ENCODE peak calls at places on chromosomes 7 and 10, in nine cellular contexts. P is CD4-positive, alpha-beta T cell; M is HEK293T; S is mesothelial cell of epicardium; F is amniotic stem cell; Y is CMK; B is neural crest cell; D is fibroblast of the conjunctiva; E is smooth muscle cell of the brain vasculature. R is an unnamed sample.

GRCh38 chr7:923108-924041 is 31.1 kb downstream of the ADAP1 start:
- DNase-seq in P (peak), M (no peak), S (peak), F (no peak), Y (peak), B (peak), D (no peak), E (no peak), R (peak)

GRCh38 chr10:121063744-121064143 is 212.6 kb downstream of the WDR11 start:
- DNase-seq in P (no peak), M (no peak), S (no peak), F (no peak), Y (no peak), B (no peak), D (no peak), E (no peak), R (no peak)

GRCh38 chr7:143222782-143223181 is 945 bp downstream of the TAS2R40 start:
- DNase-seq in P (no peak), M (no peak), S (no peak), F (no peak), Y (no peak), B (no peak), D (no peak), E (no peak), R (no peak)

GRCh38 chr10:76430330-76430729 is 998.9 kb downstream of the LRMDA start:
- DNase-seq in P (no peak), M (peak), S (no peak), F (no peak), Y (no peak), B (no peak), D (no peak), E (no peak), R (no peak)

GRCh38 chr10:124693396-124693795 is 50.8 kb downstream of the FAM53B start:
- DNase-seq in P (no peak), M (peak), S (no peak), F (no peak), Y (no peak), B (no peak), D (no peak), E (no peak), R (no peak)

GRCh38 chr10:75475470-75476182 is 44.2 kb downstream of the LRMDA start:
- DNase-seq in P (no peak), M (no peak), S (no peak), F (no peak), Y (no peak), B (no peak), D (no peak), E (no peak), R (no peak)

GRCh38 chr7:152762056-152762455 is 2.5 kb downstream of the ACTR3B start:
- DNase-seq in P (no peak), M (no peak), S (no peak), F (no peak), Y (no peak), B (no peak), D (no peak), E (no peak), R (no peak)

GRCh38 chr7:67056683-67057082 is 60.0 kb downstream of the TYW1 start:
- DNase-seq in P (no peak), M (no peak), S (no peak), F (no peak), Y (no peak), B (no peak), D (no peak), E (no peak), R (no peak)

GRCh38 chr7:135956393-135956792 is 20.8 kb downstream of the MTPN start:
- DNase-seq in P (no peak), M (no peak), S (no peak), F (no peak), Y (no peak), B (no peak), D (no peak), E (no peak), R (no peak)

GRCh38 chr10:88989824-88990527 is 622 bp upstream of the FAS start:
- DNase-seq in P (no peak), M (no peak), S (peak), F (peak), Y (no peak), B (no peak), D (peak), E (no peak), R (no peak)

GRCh38 chr7:12754179-12754578 is 66.7 kb downstream of the ARL4A start:
- DNase-seq in P (no peak), M (no peak), S (no peak), F (no peak), Y (no peak), B (no peak), D (no peak), E (no peak), R (no peak)

GRCh38 chr10:1180836-1181235 is 124.7 kb downstream of the WDR37 start:
- DNase-seq in P (no peak), M (no peak), S (no peak), F (no peak), Y (no peak), B (no peak), D (no peak), E (no peak), R (no peak)

GRCh38 chr10:129955591-129956284 is 8.3 kb downstream of the EBF3 start:
- DNase-seq in P (no peak), M (no peak), S (no peak), F (no peak), Y (no peak), B (no peak), D (no peak), E (no peak), R (no peak)

GRCh38 chr10:792792-793100 is 103.3 kb upstream of the DIP2C start:
- DNase-seq in P (no peak), M (no peak), S (no peak), F (no peak), Y (no peak), B (no peak), D (no peak), E (no peak), R (no peak)

GRCh38 chr10:94992811-94993210 is 54.4 kb downstream of the CYP2C9 start:
- DNase-seq in P (no peak), M (no peak), S (no peak), F (no peak), Y (no peak), B (no peak), D (no peak), E (no peak), R (no peak)

GRCh38 chr10:62424026-62424425 is 49.9 kb downstream of the ZNF365 start:
- DNase-seq in P (no peak), M (no peak), S (no peak), F (no peak), Y (no peak), B (no peak), D (no peak), E (no peak), R (no peak)

GRCh38 chr7:16647435-16647960 is 1.5 kb downstream of the BZW2 start:
- DNase-seq in P (no peak), M (no peak), S (no peak), F (no peak), Y (no peak), B (no peak), D (no peak), E (no peak), R (no peak)

GRCh38 chr10:103353281-103353680 is 2.3 kb upstream of the PCGF6 start:
- DNase-seq in P (no peak), M (peak), S (no peak), F (no peak), Y (no peak), B (no peak), D (no peak), E (no peak), R (no peak)

GRCh38 chr10:129764011-129764900 is 199.8 kb downstream of the EBF3 start:
- DNase-seq in P (no peak), M (no peak), S (peak), F (no peak), Y (no peak), B (no peak), D (no peak), E (no peak), R (no peak)

GRCh38 chr7:143008007-143008901 is 18.7 kb downstream of the OR9A2 start:
- DNase-seq in P (peak), M (peak), S (peak), F (peak), Y (peak), B (peak), D (peak), E (no peak), R (peak)

GRCh38 chr10:78964952-78965633 is 103.7 kb upstream of the ZMIZ1 start:
- DNase-seq in P (no peak), M (no peak), S (no peak), F (no peak), Y (peak), B (peak), D (no peak), E (peak), R (peak)